ENCODE peak calls at places on chromosome 5, in nine cellular contexts. One of them, this sample, is unnamed. For H3K27me3, the result is how much of the 10 kb centered on the place peaks cover.

GRCh38 chr5:83029-83428 is 8.9 kb upstream of the PLEKHG4B start:
- DNase-seq in ovary: no peak
- DNase-seq in heart right ventricle: no peak
- DNase-seq in tibial nerve: no peak
- DNase-seq in upper lobe of left lung: peak
- DNase-seq in heart left ventricle: no peak
- DNase-seq in uterus: no peak
- DNase-seq in bronchial epithelial cell: no peak
- DNase-seq in keratinocyte: no peak
- DNase-seq in this sample: no peak

GRCh38 chr5:141650851-141651727 is at the start of gene FCHSD1:
- DNase-seq in heart left ventricle: peak
- DNase-seq in uterus: peak
- DNase-seq in ovary: peak
- DNase-seq in keratinocyte: no peak
- DNase-seq in bronchial epithelial cell: peak
- DNase-seq in heart right ventricle: peak
- DNase-seq in upper lobe of left lung: peak
- DNase-seq in tibial nerve: peak
- DNase-seq in this sample: peak

GRCh38 chr5:56123531-56124243 is 109.4 kb downstream of the ANKRD55 start:
- DNase-seq in ovary: peak
- DNase-seq in heart right ventricle: peak
- DNase-seq in bronchial epithelial cell: peak
- DNase-seq in keratinocyte: peak
- DNase-seq in tibial nerve: no peak
- DNase-seq in uterus: peak
- DNase-seq in heart left ventricle: peak
- DNase-seq in upper lobe of left lung: no peak
- DNase-seq in this sample: peak

GRCh38 chr5:51811883-51812282 is 428.6 kb downstream of the ISL1 start:
- DNase-seq in heart left ventricle: no peak
- DNase-seq in uterus: no peak
- DNase-seq in bronchial epithelial cell: no peak
- DNase-seq in upper lobe of left lung: no peak
- DNase-seq in keratinocyte: no peak
- DNase-seq in heart right ventricle: no peak
- DNase-seq in tibial nerve: no peak
- DNase-seq in ovary: no peak
- DNase-seq in this sample: no peak

GRCh38 chr5:157253547-157253946 is 12.4 kb upstream of the CYFIP2 start:
- DNase-seq in heart right ventricle: peak
- DNase-seq in heart left ventricle: no peak
- DNase-seq in bronchial epithelial cell: peak
- DNase-seq in keratinocyte: no peak
- DNase-seq in upper lobe of left lung: no peak
- DNase-seq in tibial nerve: peak
- DNase-seq in uterus: peak
- DNase-seq in ovary: peak
- DNase-seq in this sample: no peak

GRCh38 chr5:1792842-1793266 is 6.8 kb downstream of the MRPL36 start:
- DNase-seq in keratinocyte: no peak
- DNase-seq in upper lobe of left lung: no peak
- DNase-seq in bronchial epithelial cell: peak
- DNase-seq in uterus: no peak
- DNase-seq in heart left ventricle: no peak
- DNase-seq in heart right ventricle: no peak
- DNase-seq in tibial nerve: no peak
- DNase-seq in ovary: no peak
- DNase-seq in this sample: no peak

GRCh38 chr5:123610209-123610608 is 98.2 kb downstream of the CSNK1G3 start:
- DNase-seq in upper lobe of left lung: no peak
- DNase-seq in uterus: no peak
- DNase-seq in bronchial epithelial cell: peak
- DNase-seq in heart left ventricle: no peak
- DNase-seq in keratinocyte: no peak
- DNase-seq in ovary: no peak
- DNase-seq in heart right ventricle: no peak
- DNase-seq in tibial nerve: no peak
- DNase-seq in this sample: no peak

GRCh38 chr5:159362190-159362589 is 31.9 kb upstream of the IL12B start:
- DNase-seq in ovary: no peak
- DNase-seq in uterus: no peak
- DNase-seq in bronchial epithelial cell: no peak
- DNase-seq in upper lobe of left lung: no peak
- DNase-seq in keratinocyte: no peak
- DNase-seq in heart right ventricle: no peak
- DNase-seq in tibial nerve: no peak
- DNase-seq in heart left ventricle: no peak
- DNase-seq in this sample: no peak

GRCh38 chr5:9009931-9010652 is 535.8 kb downstream of the SEMA5A start:
- DNase-seq in heart left ventricle: no peak
- DNase-seq in bronchial epithelial cell: no peak
- DNase-seq in ovary: no peak
- DNase-seq in keratinocyte: no peak
- DNase-seq in upper lobe of left lung: no peak
- DNase-seq in tibial nerve: no peak
- DNase-seq in heart right ventricle: no peak
- DNase-seq in uterus: no peak
- DNase-seq in this sample: no peak

GRCh38 chr5:127040779-127041520 is 10.6 kb upstream of the MARCHF3 start:
- DNase-seq in ovary: peak
- DNase-seq in keratinocyte: peak
- DNase-seq in heart left ventricle: no peak
- DNase-seq in tibial nerve: no peak
- DNase-seq in bronchial epithelial cell: peak
- DNase-seq in upper lobe of left lung: no peak
- DNase-seq in uterus: peak
- DNase-seq in heart right ventricle: no peak
- DNase-seq in this sample: peak

GRCh38 chr5:117999939-118000549 is 988.3 kb downstream of the DTWD2 start:
- DNase-seq in upper lobe of left lung: no peak
- DNase-seq in keratinocyte: no peak
- DNase-seq in ovary: no peak
- DNase-seq in uterus: no peak
- DNase-seq in heart left ventricle: no peak
- DNase-seq in bronchial epithelial cell: no peak
- DNase-seq in heart right ventricle: no peak
- DNase-seq in tibial nerve: no peak
- DNase-seq in this sample: no peak

DNA sequence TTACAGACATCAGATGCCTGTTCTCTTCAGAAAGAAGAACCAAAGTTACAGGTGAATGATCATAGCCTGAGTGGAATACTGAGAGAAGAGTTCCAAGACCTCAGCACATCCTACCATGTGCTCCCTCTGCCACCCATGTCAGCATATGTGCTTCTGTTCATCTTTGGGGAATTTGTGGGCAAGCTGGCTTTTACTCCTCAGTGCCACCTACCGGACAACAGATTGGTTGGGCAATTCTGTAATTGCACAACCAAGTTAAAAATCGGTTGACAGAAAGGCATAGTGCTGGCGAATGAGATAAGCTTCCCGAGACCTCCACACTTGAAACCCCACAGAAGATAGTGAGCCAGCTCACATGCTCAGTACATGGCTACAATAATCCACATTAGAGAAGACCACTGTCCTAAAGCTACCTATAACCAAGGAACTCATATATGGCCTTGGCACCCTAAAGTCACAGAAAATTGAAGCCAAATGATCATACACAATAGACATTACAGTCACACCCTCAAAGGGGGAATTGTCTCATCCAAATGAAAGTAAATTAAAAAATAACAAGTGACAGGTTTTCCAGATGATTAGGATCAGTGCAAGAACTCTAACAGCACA is 1238.0 kb upstream of the NUDT12 start:
- DNase-seq in heart left ventricle: no peak
- DNase-seq in tibial nerve: no peak
- DNase-seq in heart right ventricle: no peak
- DNase-seq in keratinocyte: no peak
- DNase-seq in uterus: no peak
- DNase-seq in ovary: no peak
- DNase-seq in upper lobe of left lung: no peak
- DNase-seq in bronchial epithelial cell: peak
- DNase-seq in this sample: no peak
- TF ChIP-seq CTCF in heart left ventricle: no peak
- TF ChIP-seq CTCF in tibial nerve: no peak
- TF ChIP-seq CTCF in heart right ventricle: no peak
- TF ChIP-seq CTCF in keratinocyte: no peak
- TF ChIP-seq CTCF in uterus: no peak
- TF ChIP-seq CTCF in ovary: no peak
- TF ChIP-seq CTCF in upper lobe of left lung: no peak
- TF ChIP-seq CTCF in bronchial epithelial cell: no peak
- TF ChIP-seq CTCF in this sample: no peak

DNA sequence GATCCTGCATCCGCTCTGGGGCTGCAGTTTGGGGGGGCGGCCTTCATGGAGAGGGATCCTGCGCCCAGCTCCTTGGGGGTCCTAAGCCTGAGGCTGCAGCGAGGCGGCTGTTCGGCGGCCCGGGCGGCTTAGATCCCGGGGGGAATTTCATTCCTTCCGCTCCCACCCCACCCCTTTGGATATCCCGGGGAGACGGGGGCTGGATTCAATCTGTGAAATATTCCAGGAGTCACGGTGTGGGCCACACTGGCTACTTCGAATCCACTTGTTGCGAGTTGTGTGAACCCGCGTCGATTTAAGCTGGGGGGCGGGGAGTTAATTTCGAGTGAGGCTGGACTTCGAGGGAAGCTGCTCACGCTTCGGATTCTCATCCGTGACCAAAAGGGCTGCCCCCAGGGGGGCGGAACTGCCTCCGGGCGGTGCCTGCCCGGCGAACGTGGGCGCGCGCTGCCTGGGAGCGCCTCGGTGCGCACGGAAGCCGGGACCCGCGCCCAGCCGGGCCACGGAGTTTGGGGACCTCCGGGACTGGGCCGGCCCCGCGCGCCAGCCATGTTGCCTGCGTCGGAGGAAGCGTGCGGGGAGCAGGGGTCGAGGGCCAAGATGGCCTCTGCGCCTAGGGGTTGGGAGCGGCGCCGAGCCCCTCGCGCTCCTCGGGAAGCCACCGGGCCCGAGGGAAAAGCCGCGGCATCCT is 790 bp downstream of the OCLN start:
- DNase-seq in upper lobe of left lung: peak
- DNase-seq in keratinocyte: no peak
- DNase-seq in heart left ventricle: no peak
- DNase-seq in uterus: no peak
- DNase-seq in ovary: no peak
- DNase-seq in bronchial epithelial cell: no peak
- DNase-seq in heart right ventricle: peak
- DNase-seq in tibial nerve: no peak
- DNase-seq in this sample: no peak
- H3K4me3 ChIP-seq in upper lobe of left lung: peak
- H3K4me3 ChIP-seq in keratinocyte: peak
- H3K4me3 ChIP-seq in heart left ventricle: peak
- H3K4me3 ChIP-seq in uterus: peak
- H3K4me3 ChIP-seq in ovary: peak
- H3K4me3 ChIP-seq in bronchial epithelial cell: peak
- H3K4me3 ChIP-seq in heart right ventricle: peak
- H3K4me3 ChIP-seq in tibial nerve: peak
- H3K4me3 ChIP-seq in this sample: peak

GRCh38 chr5:176610430-176610763 is 441 bp upstream of the GPRIN1 start:
- DNase-seq in heart left ventricle: no peak
- DNase-seq in ovary: no peak
- DNase-seq in upper lobe of left lung: peak
- DNase-seq in keratinocyte: no peak
- DNase-seq in tibial nerve: no peak
- DNase-seq in heart right ventricle: no peak
- DNase-seq in uterus: no peak
- DNase-seq in bronchial epithelial cell: no peak
- DNase-seq in this sample: no peak

GRCh38 chr5:176612855-176613254 is 2.9 kb upstream of the GPRIN1 start:
- DNase-seq in ovary: no peak
- DNase-seq in tibial nerve: no peak
- DNase-seq in bronchial epithelial cell: no peak
- DNase-seq in heart left ventricle: no peak
- DNase-seq in uterus: no peak
- DNase-seq in heart right ventricle: no peak
- DNase-seq in keratinocyte: no peak
- DNase-seq in upper lobe of left lung: no peak
- DNase-seq in this sample: no peak

GRCh38 chr5:176609724-176610429 is at the start of gene GPRIN1:
- DNase-seq in bronchial epithelial cell: no peak
- DNase-seq in keratinocyte: no peak
- DNase-seq in upper lobe of left lung: peak
- DNase-seq in ovary: no peak
- DNase-seq in heart right ventricle: peak
- DNase-seq in tibial nerve: no peak
- DNase-seq in heart left ventricle: no peak
- DNase-seq in uterus: no peak
- DNase-seq in this sample: no peak

GRCh38 chr5:176612008-176612407 is 2.1 kb upstream of the GPRIN1 start:
- DNase-seq in uterus: no peak
- DNase-seq in keratinocyte: no peak
- DNase-seq in heart left ventricle: no peak
- DNase-seq in upper lobe of left lung: no peak
- DNase-seq in heart right ventricle: no peak
- DNase-seq in ovary: no peak
- DNase-seq in tibial nerve: no peak
- DNase-seq in bronchial epithelial cell: no peak
- DNase-seq in this sample: no peak

DNA sequence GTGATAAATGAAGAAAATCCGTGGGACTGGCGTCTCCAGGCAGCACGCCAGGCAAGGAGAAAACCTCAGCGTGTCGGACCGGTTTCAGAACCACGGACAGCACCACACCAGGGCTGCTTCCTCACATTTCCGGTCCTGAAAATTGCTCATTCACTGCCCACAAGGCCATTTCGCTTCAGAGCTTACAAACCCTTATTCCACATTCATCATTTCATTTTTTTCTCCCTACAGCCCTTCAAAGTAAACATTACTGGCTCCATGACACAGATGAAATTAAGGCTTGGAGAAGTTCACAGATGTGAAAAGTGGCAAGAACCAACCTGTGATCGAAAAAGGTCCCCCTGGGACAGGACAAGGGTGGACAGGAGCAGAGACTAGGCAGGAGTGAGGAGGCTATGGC is 1.5 kb upstream of the GPRIN1 start:
- DNase-seq in uterus: peak
- DNase-seq in heart left ventricle: peak
- DNase-seq in ovary: peak
- DNase-seq in heart right ventricle: peak
- DNase-seq in tibial nerve: peak
- DNase-seq in keratinocyte: no peak
- DNase-seq in upper lobe of left lung: no peak
- DNase-seq in bronchial epithelial cell: peak
- DNase-seq in this sample: peak
- H3K27me3 ChIP-seq in uterus: under half
- H3K27me3 ChIP-seq in heart left ventricle: under half
- H3K27me3 ChIP-seq in ovary: under half
- H3K27me3 ChIP-seq in heart right ventricle: under half
- H3K27me3 ChIP-seq in tibial nerve: half or more
- H3K27me3 ChIP-seq in keratinocyte: under half
- H3K27me3 ChIP-seq in upper lobe of left lung: under half
- H3K27me3 ChIP-seq in bronchial epithelial cell: under half
- H3K27me3 ChIP-seq in this sample: under half

DNA sequence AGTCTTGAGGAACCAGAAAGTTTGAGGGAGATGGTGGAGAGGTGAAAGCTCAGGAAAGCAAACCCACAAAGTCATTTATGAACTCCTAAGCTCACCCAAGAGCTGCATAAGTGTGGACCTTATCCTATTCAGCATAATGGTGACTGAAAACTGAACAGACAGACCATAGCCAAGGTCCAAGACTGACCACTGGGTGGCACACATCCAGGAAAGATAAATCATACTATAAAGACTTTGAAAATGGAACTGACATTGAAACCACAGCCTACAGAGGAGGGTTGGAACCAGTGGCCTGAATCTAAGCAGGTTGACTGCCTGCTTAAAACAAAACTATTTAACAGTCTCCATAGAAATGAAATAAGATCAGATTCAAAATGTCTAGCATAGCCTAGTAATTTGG is 121.1 kb upstream of the RGS7BP start:
- DNase-seq in uterus: no peak
- DNase-seq in bronchial epithelial cell: peak
- DNase-seq in keratinocyte: no peak
- DNase-seq in tibial nerve: no peak
- DNase-seq in heart left ventricle: no peak
- DNase-seq in ovary: no peak
- DNase-seq in heart right ventricle: no peak
- DNase-seq in upper lobe of left lung: no peak
- DNase-seq in this sample: peak
- TF ChIP-seq CTCF in uterus: no peak
- TF ChIP-seq CTCF in bronchial epithelial cell: peak
- TF ChIP-seq CTCF in keratinocyte: peak
- TF ChIP-seq CTCF in tibial nerve: no peak
- TF ChIP-seq CTCF in heart left ventricle: no peak
- TF ChIP-seq CTCF in ovary: no peak
- TF ChIP-seq CTCF in heart right ventricle: no peak
- TF ChIP-seq CTCF in upper lobe of left lung: no peak
- TF ChIP-seq CTCF in this sample: peak